ENCODE peak calls at places on chromosome 14, in seven cellular contexts. U, W, P, J, F, R and S are unnamed samples.

GRCh38 chr14:74620497-74620921 is 8.5 kb upstream of the LTBP2 start:
- DNase-seq in U (no peak), W (no peak), P (peak; percentile 96), J (no peak), F (no peak), R (no peak), S (no peak)

GRCh38 chr14:64766430-64767151 is 62.4 kb downstream of the PLEKHG3 start:
- DNase-seq in U (no peak), W (no peak), P (no peak), J (no peak), F (no peak), R (peak; percentile 67), S (no peak)

GRCh38 chr14:91145396-91146160 is 31.7 kb downstream of the DGLUCY start:
- DNase-seq in U (no peak), W (no peak), P (no peak), J (no peak), F (no peak), R (no peak), S (no peak)

GRCh38 chr14:72786377-72787350 is 107.2 kb downstream of the DPF3 start:
- DNase-seq in U (no peak), W (no peak), P (no peak), J (no peak), F (no peak), R (no peak), S (no peak)

GRCh38 chr14:90344285-90344684 is 12.5 kb upstream of the NRDE2 start:
- DNase-seq in U (no peak), W (no peak), P (no peak), J (no peak), F (no peak), R (no peak), S (no peak)

GRCh38 chr14:61430066-61430757 is 108.8 kb downstream of the PRKCH start:
- DNase-seq in U (no peak), W (no peak), P (no peak), J (no peak), F (no peak), R (no peak), S (no peak)

GRCh38 chr14:103880334-103880985 is 33.1 kb upstream of the PPP1R13B start:
- DNase-seq in U (peak; percentile 70), W (peak; percentile 90), P (peak; percentile 63), J (peak; percentile 88), F (no peak), R (peak; percentile 90), S (no peak)

GRCh38 chr14:102958461-102958860 is 36.0 kb downstream of the AMN start:
- DNase-seq in U (no peak), W (no peak), P (no peak), J (no peak), F (no peak), R (no peak), S (no peak)

GRCh38 chr14:102870994-102871831 is 51.2 kb upstream of the AMN start:
- DNase-seq in U (no peak), W (no peak), P (no peak), J (no peak), F (no peak), R (no peak), S (no peak)

GRCh38 chr14:71123579-71124135 is 216.4 kb downstream of the PCNX1 start:
- DNase-seq in U (no peak), W (no peak), P (no peak), J (no peak), F (no peak), R (no peak), S (no peak)

GRCh38 chr14:76015191-76015590 is 29.6 kb downstream of the IFT43 start:
- DNase-seq in U (no peak), W (no peak), P (no peak), J (no peak), F (no peak), R (no peak), S (no peak)

GRCh38 chr14:93269341-93270068 is 62.4 kb downstream of the UBR7 start:
- DNase-seq in U (no peak), W (no peak), P (peak; percentile 59), J (no peak), F (no peak), R (no peak), S (no peak)

GRCh38 chr14:89436274-89436656 is 19.2 kb upstream of the FOXN3 start:
- DNase-seq in U (no peak), W (no peak), P (no peak), J (no peak), F (no peak), R (peak; percentile 6), S (no peak)

GRCh38 chr14:61644834-61645233 is 50.5 kb upstream of the HIF1A start:
- DNase-seq in U (no peak), W (no peak), P (no peak), J (no peak), F (peak; percentile 44), R (no peak), S (no peak)

GRCh38 chr14:100603341-100604125 is 16.3 kb upstream of the BEGAIN start:
- DNase-seq in U (no peak), W (no peak), P (no peak), J (no peak), F (no peak), R (peak; percentile 66), S (no peak)

GRCh38 chr14:85402546-85403162 is 127.3 kb upstream of the FLRT2 start:
- DNase-seq in U (no peak), W (no peak), P (peak; percentile 29), J (no peak), F (no peak), R (no peak), S (no peak)

GRCh38 chr14:50763386-50764007 is 67.5 kb downstream of the NIN start:
- DNase-seq in U (no peak), W (no peak), P (peak; percentile 94), J (no peak), F (no peak), R (no peak), S (no peak)

GRCh38 chr14:61238611-61239010 is 42.5 kb downstream of the TMEM30B start:
- DNase-seq in U (no peak), W (no peak), P (no peak), J (no peak), F (no peak), R (no peak), S (no peak)

GRCh38 chr14:73696466-73697390 is 17.5 kb downstream of the PNMA1 start:
- DNase-seq in U (no peak), W (no peak), P (peak; percentile 65), J (no peak), F (peak; percentile 87), R (no peak), S (no peak)

GRCh38 chr14:102863381-102863780 is 59.1 kb upstream of the AMN start:
- DNase-seq in U (no peak), W (no peak), P (no peak), J (no peak), F (no peak), R (no peak), S (no peak)

GRCh38 chr14:96349286-96350075 is 13.7 kb downstream of the ATG2B start:
- DNase-seq in U (no peak), W (no peak), P (no peak), J (no peak), F (no peak), R (no peak), S (no peak)

GRCh38 chr14:54976316-54976715 is 50.6 kb downstream of the WDHD1 start:
- DNase-seq in U (no peak), W (no peak), P (peak; percentile 82), J (no peak), F (no peak), R (no peak), S (no peak)

GRCh38 chr14:95330591-95331370 is 11.1 kb upstream of the CLMN start:
- DNase-seq in U (no peak), W (no peak), P (no peak), J (no peak), F (no peak), R (no peak), S (no peak)
- TF ChIP-seq CTCF in U (no peak), W (no peak), P (no peak), J (no peak), F (no peak), R (no peak), S (no peak)

GRCh38 chr14:22865424-22866215 is 5.9 kb upstream of the LRP10 start:
- DNase-seq in U (no peak), W (peak; percentile 14), P (no peak), J (no peak), F (no peak), R (peak; percentile 10), S (no peak)
- TF ChIP-seq CTCF in U (peak; percentile 35), W (no peak), P (peak; percentile 34), J (no peak), F (peak; percentile 25), R (no peak), S (peak; percentile 28)

DNA sequence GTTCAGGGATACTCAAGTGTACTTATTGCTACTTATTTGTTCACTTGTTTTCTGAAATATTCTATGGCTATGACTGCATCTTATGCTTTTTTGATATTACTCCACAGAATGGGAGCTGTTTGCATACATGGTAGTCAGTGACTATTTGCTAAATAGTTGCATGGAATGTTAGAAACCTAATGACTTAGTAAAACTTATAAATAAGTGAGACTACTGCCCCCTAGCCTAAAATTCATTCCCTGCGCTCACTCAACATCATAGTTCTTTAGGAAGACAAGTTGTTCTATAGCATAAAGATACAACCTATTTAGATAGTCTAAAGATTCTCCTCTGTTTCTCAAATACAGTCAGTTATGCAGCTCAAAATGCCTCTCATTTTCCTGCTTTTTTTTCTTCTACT is 305.5 kb downstream of the CEP128 start:
- DNase-seq in U (no peak), W (no peak), P (no peak), J (no peak), F (peak; percentile 4), R (no peak), S (no peak)
- TF ChIP-seq CTCF in U (no peak), W (no peak), P (peak; percentile 30), J (no peak), F (no peak), R (no peak), S (peak; percentile 40)

GRCh38 chr14:99324291-99324690 is 52.3 kb upstream of the BCL11B start:
- DNase-seq in U (no peak), W (no peak), P (no peak), J (peak; percentile 18), F (no peak), R (no peak), S (no peak)

GRCh38 chr14:99322731-99323599 is 51.0 kb upstream of the BCL11B start:
- DNase-seq in U (no peak), W (no peak), P (no peak), J (peak; percentile 18), F (no peak), R (no peak), S (no peak)

GRCh38 chr14:99325016-99325415 is 53.0 kb upstream of the BCL11B start:
- DNase-seq in U (no peak), W (no peak), P (no peak), J (no peak), F (no peak), R (no peak), S (no peak)

GRCh38 chr14:99321955-99322730 is 50.1 kb upstream of the BCL11B start:
- DNase-seq in U (no peak), W (no peak), P (no peak), J (no peak), F (no peak), R (no peak), S (no peak)

DNA sequence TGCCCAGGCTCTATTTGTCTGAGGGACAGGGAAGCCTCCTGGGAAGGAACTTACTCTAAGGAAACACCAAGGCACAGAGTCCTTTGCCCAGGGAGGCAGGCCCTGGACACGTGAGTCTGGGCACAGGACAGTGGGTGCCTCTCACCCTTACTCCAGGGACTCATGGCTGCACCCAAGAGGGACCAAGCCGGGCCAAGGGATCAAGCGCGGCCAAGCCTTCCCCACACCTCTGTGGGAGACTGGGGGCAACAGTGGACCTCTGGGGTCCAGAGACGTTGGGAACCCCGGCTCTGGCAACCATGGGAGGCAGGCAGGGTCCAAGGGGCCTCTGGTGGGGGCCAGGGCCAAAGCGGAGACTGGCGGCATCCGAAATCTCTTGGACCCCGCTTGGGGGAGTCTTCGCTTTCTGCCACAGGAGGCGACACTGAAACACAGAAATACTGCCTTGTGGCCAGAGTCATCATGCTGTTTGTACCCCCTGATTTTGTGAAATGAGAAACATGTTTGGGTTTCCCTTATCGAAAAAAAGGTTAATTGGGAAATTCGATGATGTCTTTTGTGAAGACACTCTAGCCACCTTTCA is 51.7 kb upstream of the BCL11B start:
- DNase-seq in U (no peak), W (no peak), P (no peak), J (peak; percentile 22), F (no peak), R (no peak), S (no peak)
- TF ChIP-seq CTCF in U (no peak), W (no peak), P (no peak), J (no peak), F (no peak), R (no peak), S (no peak)